ENCODE peak calls at places on chromosomes 5 and 9, in nine cellular contexts. V, J, H, E, I, K, U, X and Y are unnamed samples.

GRCh38 chr5:6236858-6237481 is 141.4 kb downstream of the MED10 start:
- DNase-seq in V (no peak), J (no peak), H (no peak), E (no peak), I (no peak), K (no peak), U (no peak), X (no peak), Y (no peak)

GRCh38 chr9:14170973-14171596 is 142.9 kb downstream of the NFIB start:
- DNase-seq in V (no peak), J (no peak), H (peak; percentile 41), E (peak; percentile 9), I (no peak), K (no peak), U (peak; percentile 68), X (no peak), Y (no peak)

GRCh38 chr5:109589983-109590382 is 99.7 kb upstream of the MAN2A1 start:
- DNase-seq in V (no peak), J (no peak), H (no peak), E (peak; percentile 3), I (no peak), K (no peak), U (no peak), X (no peak), Y (no peak)

GRCh38 chr9:94648191-94648590 is 8.9 kb upstream of the FBP1 start:
- DNase-seq in V (no peak), J (no peak), H (no peak), E (no peak), I (no peak), K (no peak), U (no peak), X (no peak), Y (no peak)

GRCh38 chr5:172410160-172410559 is 44.2 kb downstream of the SH3PXD2B start:
- DNase-seq in V (no peak), J (no peak), H (peak; percentile 88), E (peak; percentile 96), I (no peak), K (no peak), U (peak; percentile 75), X (no peak), Y (no peak)

GRCh38 chr5:57302643-57303042 is 128.8 kb downstream of the GPBP1 start:
- DNase-seq in V (no peak), J (no peak), H (no peak), E (peak; percentile 78), I (no peak), K (no peak), U (no peak), X (no peak), Y (no peak)

GRCh38 chr9:708182-708555 is 133.3 kb upstream of the DMRT1 start:
- DNase-seq in V (no peak), J (no peak), H (no peak), E (no peak), I (no peak), K (no peak), U (peak; percentile 43), X (no peak), Y (no peak)

GRCh38 chr9:69215774-69216482 is 41.9 kb downstream of the TJP2 start:
- DNase-seq in V (no peak), J (no peak), H (no peak), E (no peak), I (no peak), K (no peak), U (peak; percentile 44), X (no peak), Y (no peak)

GRCh38 chr5:31343946-31344345 is 150.5 kb downstream of the CDH6 start:
- DNase-seq in V (no peak), J (no peak), H (no peak), E (no peak), I (no peak), K (no peak), U (no peak), X (no peak), Y (no peak)

GRCh38 chr5:129051283-129051682 is 43.3 kb upstream of the ISOC1 start:
- DNase-seq in V (no peak), J (no peak), H (no peak), E (no peak), I (no peak), K (no peak), U (no peak), X (no peak), Y (no peak)

GRCh38 chr5:170293273-170293672 is 4.3 kb downstream of the LCP2 start:
- DNase-seq in V (peak; percentile 68), J (no peak), H (no peak), E (no peak), I (no peak), K (no peak), U (no peak), X (no peak), Y (no peak)

GRCh38 chr9:123376218-123377071 is 20.4 kb downstream of the CRB2 start:
- DNase-seq in V (no peak), J (no peak), H (no peak), E (no peak), I (no peak), K (no peak), U (no peak), X (no peak), Y (no peak)

GRCh38 chr9:38357350-38358114 is 35.0 kb upstream of the ALDH1B1 start:
- DNase-seq in V (no peak), J (no peak), H (no peak), E (no peak), I (no peak), K (no peak), U (no peak), X (no peak), Y (no peak)

GRCh38 chr5:133482033-133482432 is 130.3 kb downstream of the FSTL4 start:
- DNase-seq in V (no peak), J (no peak), H (no peak), E (no peak), I (no peak), K (no peak), U (peak; percentile 2), X (no peak), Y (no peak)

GRCh38 chr9:114307323-114308250 is 15.3 kb upstream of the ORM1 start:
- DNase-seq in V (no peak), J (no peak), H (no peak), E (no peak), I (no peak), K (no peak), U (peak; percentile 76), X (no peak), Y (no peak)